ENCODE peak calls at places on chromosomes 11 and 22, in eight cellular contexts. J is HCT116; A is CD4-positive, alpha-beta T cell; Q is glutamatergic neuron; Y is heart left ventricle; H is AG09309; G is fibroblast of pulmonary artery; O is coronary artery. B is an unnamed sample.

GRCh38 chr11:85643255-85643654 is 4.5 kb upstream of the TMEM126A start:
- DNase-seq in O (no peak), A (no peak), G (peak; percentile 59), H (peak; percentile 28), Y (no peak), J (no peak), Q (no peak), B (no peak)

GRCh38 chr22:42646569-42647525 is 2.3 kb downstream of the CYB5R3 start:
- DNase-seq in Y (peak; percentile 84), H (no peak), J (no peak), Q (no peak), A (no peak), O (no peak), G (peak; percentile 38), B (no peak)

GRCh38 chr11:57977709-57978108 is 46.0 kb upstream of the OR9Q1 start:
- DNase-seq in Q (no peak), H (no peak), G (no peak), O (no peak), J (no peak), A (no peak), Y (no peak), B (no peak)

GRCh38 chr11:19996591-19996990 is 163.7 kb downstream of the DBX1 start:
- DNase-seq in A (no peak), G (no peak), H (no peak), J (no peak), Y (no peak), Q (no peak), O (no peak), B (no peak)

GRCh38 chr11:122617297-122617696 is 38.2 kb upstream of the UBASH3B start:
- DNase-seq in J (no peak), A (no peak), O (no peak), Q (no peak), H (no peak), G (no peak), Y (no peak), B (no peak)

GRCh38 chr11:15800121-15800800 is 556.1 kb downstream of the SOX6 start:
- DNase-seq in O (peak; percentile 78), Y (no peak), Q (no peak), H (peak; percentile 53), A (no peak), J (no peak), G (peak; percentile 91), B (no peak)

GRCh38 chr11:45926536-45927331 is 4.3 kb downstream of the LARGE2 start:
- DNase-seq in H (no peak), J (no peak), O (no peak), Q (no peak), G (no peak), A (no peak), Y (peak; percentile 40), B (no peak)

GRCh38 chr11:59247535-59248227 is 35.0 kb upstream of the MPEG1 start:
- DNase-seq in A (no peak), Q (no peak), G (peak; percentile 55), J (no peak), Y (no peak), H (peak; percentile 13), O (no peak), B (no peak)

GRCh38 chr22:31829505-31829904 is 75.7 kb downstream of the DEPDC5 start:
- DNase-seq in Y (no peak), H (peak; percentile 73), A (no peak), J (peak; percentile 89), G (peak; percentile 83), Q (no peak), O (no peak), B (no peak)

GRCh38 chr11:73225851-73226250 is 7.8 kb downstream of the P2RY2 start:
- DNase-seq in Y (no peak), O (no peak), J (no peak), Q (peak; percentile 6), G (no peak), H (no peak), A (no peak), B (no peak)

GRCh38 chr11:86553322-86553721 is 119.1 kb downstream of the ME3 start:
- DNase-seq in A (no peak), O (no peak), Y (no peak), J (no peak), G (no peak), Q (no peak), H (no peak), B (no peak)

GRCh38 chr11:32137263-32137662 is 46.4 kb downstream of the RCN1 start:
- DNase-seq in G (peak; percentile 99), A (no peak), Y (no peak), Q (no peak), O (no peak), H (peak; percentile 94), J (peak; percentile 34), B (no peak)

GRCh38 chr22:50245214-50246072 is 620 bp upstream of the TUBGCP6 start:
- DNase-seq in A (peak; percentile 50), G (no peak), O (no peak), H (no peak), Y (no peak), Q (no peak), J (no peak), B (no peak)

GRCh38 chr11:87535513-87535912 is 497.8 kb downstream of the TMEM135 start:
- DNase-seq in Y (no peak), A (no peak), Q (no peak), H (no peak), O (no peak), G (no peak), J (no peak), B (no peak)

GRCh38 chr22:37278261-37278660 is 4.0 kb upstream of the CYTH4 start:
- DNase-seq in Y (no peak), J (no peak), A (no peak), H (no peak), G (no peak), Q (no peak), O (no peak), B (no peak)

GRCh38 chr11:128517457-128518230 is 69.7 kb downstream of the ETS1 start:
- DNase-seq in J (no peak), Y (no peak), H (peak; percentile 46), G (peak; percentile 69), A (no peak), Q (no peak), O (no peak), B (no peak)

DNA sequence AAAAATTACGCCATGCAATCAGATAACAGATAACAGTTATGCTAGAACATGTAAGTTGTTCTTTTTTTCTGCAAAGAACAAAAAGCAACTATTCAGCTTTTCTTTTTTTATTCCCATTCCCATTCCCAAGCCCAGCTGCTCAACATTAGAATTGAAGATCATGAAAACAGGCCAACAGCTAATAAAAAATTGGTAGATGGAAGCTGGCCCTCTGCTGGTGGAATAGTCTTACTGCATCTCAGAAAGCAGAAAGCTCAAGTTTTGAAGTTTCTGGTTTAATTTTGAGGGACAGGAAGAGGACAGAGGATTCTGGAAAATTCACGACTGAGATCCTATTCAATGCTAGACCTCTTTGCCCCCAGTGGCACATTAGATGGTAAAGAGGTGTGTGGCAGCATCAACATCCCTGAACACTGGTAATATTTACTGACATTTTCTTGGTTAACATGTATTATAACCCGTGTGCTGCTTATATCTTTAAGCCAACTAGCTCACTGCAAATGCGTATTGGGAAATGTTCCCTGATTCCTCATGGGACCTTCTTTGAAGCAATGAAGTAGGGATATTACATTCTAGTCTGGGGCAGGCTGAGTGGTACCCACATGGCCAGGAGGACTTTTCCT is 591.2 kb downstream of the OPCML start:
- DNase-seq in H (no peak), G (peak; percentile 42), Q (no peak), Y (no peak), O (no peak), A (no peak), J (no peak), B (peak; percentile 30)
- TF ChIP-seq CTCF in H (peak; percentile 80), G (peak; percentile 86), Q (peak; percentile 97), Y (peak; percentile 65), O (peak; percentile 37), A (peak; percentile 81), J (peak; percentile 17), B (peak; percentile 93)

DNA sequence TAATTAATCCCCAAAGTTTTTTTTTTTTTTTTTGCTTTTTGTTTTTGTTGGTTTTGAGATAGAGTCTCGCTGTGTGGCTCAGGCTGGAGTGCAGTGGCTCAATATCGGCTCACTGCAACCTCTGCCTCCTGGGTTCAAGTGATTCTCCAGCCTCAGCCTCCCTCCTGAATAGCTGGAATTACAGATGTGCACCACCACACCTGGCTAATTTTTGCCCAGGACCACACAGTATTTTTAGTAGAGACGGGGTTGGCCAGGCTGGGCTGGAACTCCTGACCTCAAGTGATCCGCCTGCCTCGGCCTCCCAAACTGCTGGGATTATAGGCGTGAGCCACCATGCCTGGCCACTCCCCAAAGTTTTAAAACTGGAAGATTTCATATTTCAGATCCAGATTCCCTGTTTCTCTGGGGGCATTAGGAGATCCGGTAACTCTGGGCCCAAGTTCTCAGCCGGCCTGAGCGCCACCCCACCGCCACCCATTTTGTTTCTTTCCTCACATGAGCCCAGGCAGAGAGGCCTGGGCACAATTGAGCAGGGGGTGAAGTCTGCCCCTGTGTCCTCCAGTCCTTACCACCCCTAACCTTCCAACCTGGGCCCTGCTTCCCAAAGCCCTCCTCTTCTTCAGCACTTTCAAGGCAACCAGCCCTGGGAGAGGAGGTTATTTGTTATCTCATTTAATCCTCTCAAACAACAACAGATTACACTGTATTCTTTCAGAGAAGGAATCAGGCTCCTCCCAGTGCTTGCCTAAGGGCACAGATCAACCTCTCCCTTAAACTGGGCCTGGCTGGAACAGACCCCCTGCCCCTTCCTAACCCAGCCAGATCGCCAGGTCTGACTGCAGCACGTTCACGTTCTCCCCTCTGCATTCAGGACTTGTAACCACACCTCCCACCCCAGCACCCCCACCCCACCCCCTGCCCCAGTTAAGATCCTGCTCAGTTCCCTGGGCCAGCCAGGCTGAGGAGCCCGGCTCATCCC is 1.9 kb upstream of the CSNK1E start:
- DNase-seq in O (no peak), J (no peak), H (no peak), A (no peak), Q (no peak), Y (no peak), G (no peak), B (no peak)
- TF ChIP-seq CTCF in O (no peak), J (no peak), H (no peak), A (no peak), Q (no peak), Y (no peak), G (no peak), B (no peak)

DNA sequence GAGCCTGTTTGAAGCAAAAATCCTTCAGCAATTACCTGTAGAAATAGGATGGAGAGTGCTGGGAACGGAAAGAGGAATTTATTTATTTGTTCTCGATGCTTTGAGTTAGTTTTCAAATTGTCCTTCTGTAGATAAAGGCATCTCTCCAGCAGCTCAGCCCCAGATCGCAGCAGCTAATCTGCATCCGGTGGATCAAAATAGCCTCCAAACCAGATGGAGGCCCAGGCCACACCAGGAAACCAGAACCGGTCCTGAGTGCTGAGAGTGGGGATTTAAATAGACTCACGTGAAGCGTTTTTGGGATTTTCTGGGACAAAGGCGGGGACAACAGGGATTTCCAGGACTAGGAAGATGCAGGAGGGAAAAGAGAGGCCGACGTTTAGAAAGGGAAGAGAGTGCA is 148.5 kb downstream of the TRIM29 start:
- DNase-seq in O (no peak), Q (no peak), A (no peak), J (no peak), H (no peak), G (no peak), Y (no peak), B (no peak)
- TF ChIP-seq CTCF in O (no peak), Q (no peak), A (no peak), J (no peak), H (no peak), G (no peak), Y (no peak), B (no peak)

GRCh38 chr22:44630826-44631225 is 71.2 kb upstream of the PRR5 start:
- DNase-seq in G (no peak), Q (no peak), H (no peak), Y (no peak), J (no peak), A (no peak), O (no peak), B (no peak)
- TF ChIP-seq CTCF in G (no peak), Q (no peak), H (no peak), Y (no peak), J (no peak), A (no peak), O (no peak), B (no peak)

B was measured in neural crest cell.